ENCODE peak calls at places on chromosomes 3 and 15, in four cellular contexts. One of them, this sample, is unnamed.

GRCh38 chr15:39855400-39855799 is 64.7 kb downstream of the GPR176 start:
- DNase-seq in endothelial cell of umbilical vein: no peak
- DNase-seq in keratinocyte: no peak
- DNase-seq in K562: no peak
- DNase-seq in this sample: peak; percentile 36

GRCh38 chr3:15439476-15439875 is 12.1 kb downstream of the EAF1 start:
- DNase-seq in endothelial cell of umbilical vein: no peak
- DNase-seq in keratinocyte: no peak
- DNase-seq in K562: no peak
- DNase-seq in this sample: peak; percentile 66

GRCh38 chr3:196225763-196226364 is 9.5 kb downstream of the SLC51A start:
- DNase-seq in endothelial cell of umbilical vein: no peak
- DNase-seq in keratinocyte: no peak
- DNase-seq in K562: no peak
- DNase-seq in this sample: no peak

GRCh38 chr3:181623924-181624694 is 87.6 kb upstream of the SOX2 start:
- DNase-seq in endothelial cell of umbilical vein: peak; percentile 81
- DNase-seq in keratinocyte: peak; percentile 58
- DNase-seq in K562: no peak
- DNase-seq in this sample: no peak

GRCh38 chr3:2096196-2096595 is 2.5 kb upstream of the CNTN4 start:
- DNase-seq in endothelial cell of umbilical vein: no peak
- DNase-seq in keratinocyte: no peak
- DNase-seq in K562: no peak
- DNase-seq in this sample: no peak

GRCh38 chr3:29176501-29176900 is 104.4 kb upstream of the RBMS3 start:
- DNase-seq in endothelial cell of umbilical vein: no peak
- DNase-seq in keratinocyte: no peak
- DNase-seq in K562: no peak
- DNase-seq in this sample: no peak

GRCh38 chr3:129184396-129184656 is 630 bp upstream of the CNBP start:
- DNase-seq in endothelial cell of umbilical vein: no peak
- DNase-seq in keratinocyte: no peak
- DNase-seq in K562: no peak
- DNase-seq in this sample: no peak

GRCh38 chr15:50227076-50227475 is 38.5 kb downstream of the HDC start:
- DNase-seq in endothelial cell of umbilical vein: no peak
- DNase-seq in keratinocyte: no peak
- DNase-seq in K562: no peak
- DNase-seq in this sample: peak; percentile 88

GRCh38 chr3:171192176-171192854 is 165.8 kb upstream of the SLC2A2 start:
- DNase-seq in endothelial cell of umbilical vein: peak; percentile 90
- DNase-seq in keratinocyte: no peak
- DNase-seq in K562: peak; percentile 54
- DNase-seq in this sample: peak; percentile 94

GRCh38 chr3:52339612-52340011 is 23.5 kb downstream of the DNAH1 start:
- DNase-seq in endothelial cell of umbilical vein: peak; percentile 74
- DNase-seq in keratinocyte: peak; percentile 40
- DNase-seq in K562: peak; percentile 38
- DNase-seq in this sample: peak; percentile 87

GRCh38 chr3:156230291-156230900 is 110.0 kb downstream of the KCNAB1 start:
- DNase-seq in endothelial cell of umbilical vein: no peak
- DNase-seq in keratinocyte: peak; percentile 17
- DNase-seq in K562: no peak
- DNase-seq in this sample: no peak

GRCh38 chr15:98111806-98112205 is 151.3 kb downstream of the ARRDC4 start:
- DNase-seq in endothelial cell of umbilical vein: no peak
- DNase-seq in keratinocyte: no peak
- DNase-seq in K562: no peak
- DNase-seq in this sample: no peak

GRCh38 chr3:152272771-152273242 is 4.1 kb downstream of the MBNL1 start:
- DNase-seq in endothelial cell of umbilical vein: peak; percentile 87
- DNase-seq in keratinocyte: no peak
- DNase-seq in K562: no peak
- DNase-seq in this sample: peak; percentile 94

GRCh38 chr15:51267714-51268105 is 70.7 kb downstream of the CYP19A1 start:
- DNase-seq in endothelial cell of umbilical vein: no peak
- DNase-seq in keratinocyte: no peak
- DNase-seq in K562: no peak
- DNase-seq in this sample: no peak

GRCh38 chr3:23264413-23264812 is 61.3 kb downstream of the UBE2E2 start:
- DNase-seq in endothelial cell of umbilical vein: no peak
- DNase-seq in keratinocyte: peak; percentile 9
- DNase-seq in K562: no peak
- DNase-seq in this sample: peak; percentile 80

GRCh38 chr15:68365140-68365745 is 66.7 kb downstream of the ITGA11 start:
- DNase-seq in endothelial cell of umbilical vein: peak; percentile 57
- DNase-seq in keratinocyte: no peak
- DNase-seq in K562: no peak
- DNase-seq in this sample: no peak

GRCh38 chr3:16728762-16729745 is 123.8 kb upstream of the DAZL start:
- DNase-seq in endothelial cell of umbilical vein: no peak
- DNase-seq in keratinocyte: peak; percentile 9
- DNase-seq in K562: no peak
- DNase-seq in this sample: peak; percentile 63

GRCh38 chr3:17023006-17023664 is 138.4 kb downstream of the PLCL2 start:
- DNase-seq in endothelial cell of umbilical vein: peak; percentile 35
- DNase-seq in keratinocyte: no peak
- DNase-seq in K562: no peak
- DNase-seq in this sample: peak; percentile 12

GRCh38 chr15:55334997-55335396 is 16.0 kb downstream of the PIGB start:
- DNase-seq in endothelial cell of umbilical vein: no peak
- DNase-seq in keratinocyte: no peak
- DNase-seq in K562: no peak
- DNase-seq in this sample: peak; percentile 89

GRCh38 chr3:81465510-81465909 is 295.9 kb downstream of the GBE1 start:
- DNase-seq in endothelial cell of umbilical vein: peak; percentile 82
- DNase-seq in keratinocyte: no peak
- DNase-seq in K562: no peak
- DNase-seq in this sample: no peak

GRCh38 chr15:81297580-81298575 is 26.1 kb downstream of the STARD5 start:
- DNase-seq in endothelial cell of umbilical vein: no peak
- DNase-seq in keratinocyte: no peak
- DNase-seq in K562: no peak
- DNase-seq in this sample: no peak

GRCh38 chr15:23439513-23439912 is 7.5 kb downstream of the GOLGA6L2 start:
- DNase-seq in endothelial cell of umbilical vein: no peak
- DNase-seq in keratinocyte: no peak
- DNase-seq in K562: no peak
- DNase-seq in this sample: no peak

GRCh38 chr3:39064646-39065045 is 12.8 kb downstream of the WDR48 start:
- DNase-seq in endothelial cell of umbilical vein: no peak
- DNase-seq in keratinocyte: no peak
- DNase-seq in K562: no peak
- DNase-seq in this sample: peak; percentile 63

GRCh38 chr3:119236756-119237155 is 3.9 kb downstream of the B4GALT4 start:
- DNase-seq in endothelial cell of umbilical vein: no peak
- DNase-seq in keratinocyte: no peak
- DNase-seq in K562: no peak
- DNase-seq in this sample: no peak

GRCh38 chr3:58043933-58044332 is 35.7 kb downstream of the FLNB start:
- DNase-seq in endothelial cell of umbilical vein: no peak
- DNase-seq in keratinocyte: no peak
- DNase-seq in K562: no peak
- DNase-seq in this sample: peak; percentile 53

GRCh38 chr3:40008796-40009195 is 199.4 kb downstream of the MYRIP start:
- DNase-seq in endothelial cell of umbilical vein: no peak
- DNase-seq in keratinocyte: no peak
- DNase-seq in K562: no peak
- DNase-seq in this sample: no peak

GRCh38 chr3:83734656-83735055 is 1224.1 kb upstream of the CADM2 start:
- DNase-seq in endothelial cell of umbilical vein: no peak
- DNase-seq in keratinocyte: no peak
- DNase-seq in K562: no peak
- DNase-seq in this sample: no peak

GRCh38 chr3:82973810-82974209 is 1212.4 kb upstream of the GBE1 start:
- DNase-seq in endothelial cell of umbilical vein: no peak
- DNase-seq in keratinocyte: no peak
- DNase-seq in K562: no peak
- DNase-seq in this sample: no peak

GRCh38 chr3:4722103-4722502 is 229.0 kb downstream of the ITPR1 start:
- DNase-seq in endothelial cell of umbilical vein: peak; percentile 81
- DNase-seq in keratinocyte: no peak
- DNase-seq in K562: peak; percentile 53
- DNase-seq in this sample: peak; percentile 73

GRCh38 chr3:43995929-43996378 is 245.7 kb upstream of the TOPAZ1 start:
- DNase-seq in endothelial cell of umbilical vein: no peak
- DNase-seq in keratinocyte: no peak
- DNase-seq in K562: no peak
- DNase-seq in this sample: no peak

GRCh38 chr3:33062814-33063346 is 34.1 kb downstream of the GLB1 start:
- DNase-seq in endothelial cell of umbilical vein: no peak
- DNase-seq in keratinocyte: no peak
- DNase-seq in K562: no peak
- DNase-seq in this sample: no peak

GRCh38 chr15:72169921-72170611 is 27.5 kb downstream of the GRAMD2A start:
- DNase-seq in endothelial cell of umbilical vein: no peak
- DNase-seq in keratinocyte: no peak
- DNase-seq in K562: peak; percentile 10
- DNase-seq in this sample: no peak

GRCh38 chr15:78679089-78679511 is 38.1 kb upstream of the CHRNB4 start:
- DNase-seq in endothelial cell of umbilical vein: no peak
- DNase-seq in keratinocyte: no peak
- DNase-seq in K562: no peak
- DNase-seq in this sample: no peak

GRCh38 chr15:78682693-78683410 is 41.8 kb upstream of the CHRNB4 start:
- DNase-seq in endothelial cell of umbilical vein: no peak
- DNase-seq in keratinocyte: no peak
- DNase-seq in K562: no peak
- DNase-seq in this sample: no peak

GRCh38 chr15:78682013-78682651 is 41.1 kb upstream of the CHRNB4 start:
- DNase-seq in endothelial cell of umbilical vein: no peak
- DNase-seq in keratinocyte: no peak
- DNase-seq in K562: no peak
- DNase-seq in this sample: no peak

GRCh38 chr15:78681306-78682012 is 40.4 kb upstream of the CHRNB4 start:
- DNase-seq in endothelial cell of umbilical vein: no peak
- DNase-seq in keratinocyte: no peak
- DNase-seq in K562: no peak
- DNase-seq in this sample: no peak

DNA sequence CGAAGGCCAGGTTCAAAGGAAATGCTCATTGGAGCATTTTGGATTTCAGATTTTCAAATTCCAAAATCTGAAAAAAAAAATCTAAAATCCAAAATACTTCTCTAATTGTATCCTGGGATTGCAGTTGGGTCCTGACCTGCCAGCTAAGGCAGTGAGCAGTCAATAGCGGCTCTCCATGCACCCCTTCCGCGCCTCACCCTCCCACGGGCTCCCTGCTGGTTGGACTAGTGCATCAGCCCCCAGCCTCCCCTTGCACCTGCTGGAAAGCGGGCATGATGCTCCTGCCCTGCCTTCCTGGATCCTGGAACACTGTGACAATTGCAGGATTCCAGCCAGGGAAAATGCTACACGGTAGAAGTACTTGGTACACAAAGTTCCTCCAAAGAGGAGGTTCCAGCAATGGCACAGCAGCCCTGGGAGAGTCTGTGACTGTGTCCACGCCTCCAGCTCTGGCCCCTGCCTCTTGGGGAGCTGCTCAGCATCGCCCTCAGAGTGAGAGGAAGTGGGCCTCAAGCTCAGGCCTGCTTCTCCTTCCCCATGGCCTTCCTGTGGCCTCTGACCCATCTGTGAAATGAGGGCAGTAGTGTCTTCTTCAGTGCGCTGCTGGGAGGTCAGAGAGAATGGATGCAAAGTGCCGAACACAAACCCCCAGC is 39.5 kb upstream of the CHRNB4 start:
- DNase-seq in endothelial cell of umbilical vein: no peak
- DNase-seq in keratinocyte: no peak
- DNase-seq in K562: no peak
- DNase-seq in this sample: no peak
- H3K9me1 ChIP-seq in endothelial cell of umbilical vein: no peaks in the 10 kb centered on the region
- H3K9me1 ChIP-seq in keratinocyte: no peaks in the 10 kb centered on the region
- H3K9me1 ChIP-seq in K562: no peaks in the 10 kb centered on the region
- H3K9me1 ChIP-seq in this sample: no peaks in the 10 kb centered on the region

DNA sequence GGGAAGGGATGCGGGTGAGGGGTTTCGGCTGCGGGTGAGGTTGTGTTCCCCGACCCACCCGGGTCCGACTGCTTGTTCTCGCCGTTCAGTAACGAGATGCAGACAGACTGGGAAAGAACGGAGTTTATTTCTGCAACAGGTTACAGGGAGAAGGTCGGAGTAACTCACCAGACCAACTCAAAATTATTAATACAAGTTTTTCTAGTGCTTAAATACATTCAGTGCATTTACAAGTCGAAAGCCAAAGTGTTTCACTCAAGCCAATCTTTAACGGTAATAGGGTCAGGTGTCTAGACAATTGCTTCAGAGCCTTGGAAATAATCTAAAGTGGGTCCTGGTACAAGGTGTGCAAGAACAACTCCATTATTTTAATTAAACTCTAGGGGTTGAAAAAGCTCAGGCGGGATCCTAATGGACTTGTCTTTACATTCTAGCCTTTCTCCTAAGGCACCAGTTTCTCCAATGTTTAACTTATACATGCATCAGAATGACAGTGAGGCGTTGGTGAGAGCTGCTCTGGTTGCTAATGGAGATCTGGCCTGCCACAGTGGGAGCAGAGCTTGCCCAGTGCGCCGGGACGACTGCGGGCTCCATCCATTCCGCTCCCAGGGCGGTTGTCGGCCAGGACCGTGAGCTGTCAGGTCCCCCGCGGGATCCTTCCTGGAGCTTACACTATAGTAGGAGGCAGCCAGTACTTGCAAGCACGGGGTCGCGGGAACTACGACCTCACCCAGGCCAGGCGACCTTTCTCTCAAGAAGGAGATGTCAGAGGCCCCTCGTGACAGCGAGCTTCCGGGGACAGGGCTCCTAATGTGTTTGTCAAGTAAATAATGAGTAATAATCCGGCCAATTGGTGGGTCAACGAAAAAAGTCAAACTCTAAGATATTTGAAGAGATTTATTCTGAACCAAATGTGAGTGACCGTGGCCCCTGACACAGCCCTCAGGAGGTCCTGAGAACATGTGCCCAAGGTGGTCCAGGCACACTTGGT is 836 bp upstream of the HIGD1A start:
- DNase-seq in endothelial cell of umbilical vein: no peak
- DNase-seq in keratinocyte: no peak
- DNase-seq in K562: peak; percentile 33
- DNase-seq in this sample: no peak
- H3K9me1 ChIP-seq in endothelial cell of umbilical vein: no peaks in the 10 kb centered on the region
- H3K9me1 ChIP-seq in keratinocyte: no peaks in the 10 kb centered on the region
- H3K9me1 ChIP-seq in K562: no peaks in the 10 kb centered on the region
- H3K9me1 ChIP-seq in this sample: peaks cover 3% of the 10 kb centered on the region

GRCh38 chr15:64131547-64131946 is 20.0 kb upstream of the SNX22 start:
- DNase-seq in endothelial cell of umbilical vein: no peak
- DNase-seq in keratinocyte: no peak
- DNase-seq in K562: no peak
- DNase-seq in this sample: no peak
- H3K9me1 ChIP-seq in endothelial cell of umbilical vein: no peaks in the 10 kb centered on the region
- H3K9me1 ChIP-seq in keratinocyte: no peaks in the 10 kb centered on the region
- H3K9me1 ChIP-seq in K562: no peaks in the 10 kb centered on the region
- H3K9me1 ChIP-seq in this sample: peaks cover 20% of the 10 kb centered on the region

DNA sequence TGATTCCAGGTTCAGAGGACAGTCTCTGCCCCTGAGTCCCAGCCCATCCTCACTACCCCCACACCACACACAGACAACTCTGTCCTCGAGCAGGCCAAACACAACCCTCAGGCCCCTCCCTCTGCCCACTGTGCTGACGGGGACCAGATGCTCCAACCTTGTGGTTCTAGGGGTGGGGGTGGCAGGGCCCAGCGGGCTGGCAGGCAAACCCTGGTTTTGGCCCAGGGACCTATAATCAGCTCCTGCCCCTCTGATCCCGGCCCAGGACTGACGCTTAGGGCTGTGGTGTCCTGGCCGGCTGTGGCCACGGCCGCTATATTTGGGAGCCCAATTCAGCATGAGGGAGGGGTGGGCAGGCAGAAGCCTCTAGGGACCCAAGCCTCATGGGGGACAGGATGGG is 5.1 kb upstream of the MYL3 start:
- DNase-seq in endothelial cell of umbilical vein: no peak
- DNase-seq in keratinocyte: no peak
- DNase-seq in K562: no peak
- DNase-seq in this sample: no peak
- H3K9me1 ChIP-seq in endothelial cell of umbilical vein: no peaks in the 10 kb centered on the region
- H3K9me1 ChIP-seq in keratinocyte: no peaks in the 10 kb centered on the region
- H3K9me1 ChIP-seq in K562: no peaks in the 10 kb centered on the region
- H3K9me1 ChIP-seq in this sample: no peaks in the 10 kb centered on the region